ENCODE peak calls at places on chromosomes 7 and 10, in four cellular contexts. One of them, this sample, is unnamed.

GRCh38 chr10:70783056-70783684 is 2.0 kb downstream of the TBATA start:
- DNase-seq in brain pericyte: no peak
- DNase-seq in right cardiac atrium: no peak
- DNase-seq in activated naive CD8-positive, alpha-beta T cell treated with anti-CD3 and anti-CD28 coated beads for 36 hours: no peak
- DNase-seq in this sample: no peak

GRCh38 chr7:131105803-131106680 is 221.6 kb upstream of the MKLN1 start:
- DNase-seq in brain pericyte: no peak
- DNase-seq in right cardiac atrium: peak; percentile 93
- DNase-seq in activated naive CD8-positive, alpha-beta T cell treated with anti-CD3 and anti-CD28 coated beads for 36 hours: peak; percentile 89
- DNase-seq in this sample: peak; percentile 82

GRCh38 chr7:99422625-99423024 is 13.9 kb downstream of the BUD31 start:
- DNase-seq in brain pericyte: no peak
- DNase-seq in right cardiac atrium: peak; percentile 30
- DNase-seq in activated naive CD8-positive, alpha-beta T cell treated with anti-CD3 and anti-CD28 coated beads for 36 hours: no peak
- DNase-seq in this sample: no peak

GRCh38 chr7:134988161-134988560 is 1.9 kb downstream of the AGBL3 start:
- DNase-seq in brain pericyte: no peak
- DNase-seq in right cardiac atrium: no peak
- DNase-seq in activated naive CD8-positive, alpha-beta T cell treated with anti-CD3 and anti-CD28 coated beads for 36 hours: no peak
- DNase-seq in this sample: no peak

GRCh38 chr10:112852308-112852707 is 97.7 kb upstream of the TCF7L2 start:
- DNase-seq in brain pericyte: no peak
- DNase-seq in right cardiac atrium: no peak
- DNase-seq in activated naive CD8-positive, alpha-beta T cell treated with anti-CD3 and anti-CD28 coated beads for 36 hours: no peak
- DNase-seq in this sample: no peak

GRCh38 chr7:17090751-17091150 is 207.7 kb upstream of the AHR start:
- DNase-seq in brain pericyte: no peak
- DNase-seq in right cardiac atrium: no peak
- DNase-seq in activated naive CD8-positive, alpha-beta T cell treated with anti-CD3 and anti-CD28 coated beads for 36 hours: no peak
- DNase-seq in this sample: no peak

GRCh38 chr10:6140141-6140841 is 51.5 kb downstream of the RBM17 start:
- DNase-seq in brain pericyte: no peak
- DNase-seq in right cardiac atrium: no peak
- DNase-seq in activated naive CD8-positive, alpha-beta T cell treated with anti-CD3 and anti-CD28 coated beads for 36 hours: peak; percentile 44
- DNase-seq in this sample: no peak

GRCh38 chr7:156240532-156240931 is 400.0 kb upstream of the RNF32 start:
- DNase-seq in brain pericyte: no peak
- DNase-seq in right cardiac atrium: no peak
- DNase-seq in activated naive CD8-positive, alpha-beta T cell treated with anti-CD3 and anti-CD28 coated beads for 36 hours: no peak
- DNase-seq in this sample: peak; percentile 21

GRCh38 chr10:46553238-46554049 is 3.0 kb downstream of the GPRIN2 start:
- DNase-seq in brain pericyte: no peak
- DNase-seq in right cardiac atrium: peak; percentile 24
- DNase-seq in activated naive CD8-positive, alpha-beta T cell treated with anti-CD3 and anti-CD28 coated beads for 36 hours: no peak
- DNase-seq in this sample: peak; percentile 14

GRCh38 chr10:129848571-129849451 is 115.3 kb downstream of the EBF3 start:
- DNase-seq in brain pericyte: no peak
- DNase-seq in right cardiac atrium: no peak
- DNase-seq in activated naive CD8-positive, alpha-beta T cell treated with anti-CD3 and anti-CD28 coated beads for 36 hours: no peak
- DNase-seq in this sample: no peak

GRCh38 chr7:151539055-151539714 is 19.5 kb upstream of the RHEB start:
- DNase-seq in brain pericyte: no peak
- DNase-seq in right cardiac atrium: peak; percentile 82
- DNase-seq in activated naive CD8-positive, alpha-beta T cell treated with anti-CD3 and anti-CD28 coated beads for 36 hours: no peak
- DNase-seq in this sample: no peak

GRCh38 chr7:48390381-48391327 is 219.4 kb downstream of the ABCA13 start:
- DNase-seq in brain pericyte: no peak
- DNase-seq in right cardiac atrium: peak; percentile 53
- DNase-seq in activated naive CD8-positive, alpha-beta T cell treated with anti-CD3 and anti-CD28 coated beads for 36 hours: no peak
- DNase-seq in this sample: no peak

GRCh38 chr7:43198599-43199090 is 86.2 kb downstream of the HECW1 start:
- DNase-seq in brain pericyte: no peak
- DNase-seq in right cardiac atrium: no peak
- DNase-seq in activated naive CD8-positive, alpha-beta T cell treated with anti-CD3 and anti-CD28 coated beads for 36 hours: no peak
- DNase-seq in this sample: no peak

GRCh38 chr10:132632851-132633684 is 95.5 kb downstream of the INPP5A start:
- DNase-seq in brain pericyte: no peak
- DNase-seq in right cardiac atrium: no peak
- DNase-seq in activated naive CD8-positive, alpha-beta T cell treated with anti-CD3 and anti-CD28 coated beads for 36 hours: no peak
- DNase-seq in this sample: peak; percentile 12

GRCh38 chr10:28503114-28503513 is 29.8 kb upstream of the WAC start:
- DNase-seq in brain pericyte: no peak
- DNase-seq in right cardiac atrium: no peak
- DNase-seq in activated naive CD8-positive, alpha-beta T cell treated with anti-CD3 and anti-CD28 coated beads for 36 hours: no peak
- DNase-seq in this sample: no peak

GRCh38 chr10:75145590-75145989 is 34.1 kb downstream of the SAMD8 start:
- DNase-seq in brain pericyte: no peak
- DNase-seq in right cardiac atrium: no peak
- DNase-seq in activated naive CD8-positive, alpha-beta T cell treated with anti-CD3 and anti-CD28 coated beads for 36 hours: peak; percentile 22
- DNase-seq in this sample: no peak

GRCh38 chr10:76738991-76739390 is 898.6 kb downstream of the KCNMA1 start:
- DNase-seq in brain pericyte: no peak
- DNase-seq in right cardiac atrium: no peak
- DNase-seq in activated naive CD8-positive, alpha-beta T cell treated with anti-CD3 and anti-CD28 coated beads for 36 hours: no peak
- DNase-seq in this sample: no peak

GRCh38 chr10:99658622-99659030 is 683 bp upstream of the ENTPD7 start:
- DNase-seq in brain pericyte: no peak
- DNase-seq in right cardiac atrium: peak; percentile 74
- DNase-seq in activated naive CD8-positive, alpha-beta T cell treated with anti-CD3 and anti-CD28 coated beads for 36 hours: peak; percentile 56
- DNase-seq in this sample: peak; percentile 31

GRCh38 chr7:26696978-26697377 is 167.4 kb downstream of the SKAP2 start:
- DNase-seq in brain pericyte: no peak
- DNase-seq in right cardiac atrium: no peak
- DNase-seq in activated naive CD8-positive, alpha-beta T cell treated with anti-CD3 and anti-CD28 coated beads for 36 hours: no peak
- DNase-seq in this sample: no peak

GRCh38 chr7:32533313-32534024 is 38.2 kb downstream of the AVL9 start:
- DNase-seq in brain pericyte: no peak
- DNase-seq in right cardiac atrium: no peak
- DNase-seq in activated naive CD8-positive, alpha-beta T cell treated with anti-CD3 and anti-CD28 coated beads for 36 hours: no peak
- DNase-seq in this sample: no peak

GRCh38 chr7:148991536-148991935 is 36.8 kb downstream of the PDIA4 start:
- DNase-seq in brain pericyte: no peak
- DNase-seq in right cardiac atrium: no peak
- DNase-seq in activated naive CD8-positive, alpha-beta T cell treated with anti-CD3 and anti-CD28 coated beads for 36 hours: no peak
- DNase-seq in this sample: no peak

GRCh38 chr10:29446327-29446726 is 157.5 kb downstream of the LYZL1 start:
- DNase-seq in brain pericyte: no peak
- DNase-seq in right cardiac atrium: no peak
- DNase-seq in activated naive CD8-positive, alpha-beta T cell treated with anti-CD3 and anti-CD28 coated beads for 36 hours: no peak
- DNase-seq in this sample: no peak

GRCh38 chr7:95472521-95473160 is 13.1 kb upstream of the ASB4 start:
- DNase-seq in brain pericyte: no peak
- DNase-seq in right cardiac atrium: no peak
- DNase-seq in activated naive CD8-positive, alpha-beta T cell treated with anti-CD3 and anti-CD28 coated beads for 36 hours: no peak
- DNase-seq in this sample: no peak

GRCh38 chr7:95798401-95798930 is 26.1 kb downstream of the DYNC1I1 start:
- DNase-seq in brain pericyte: peak; percentile 64
- DNase-seq in right cardiac atrium: no peak
- DNase-seq in activated naive CD8-positive, alpha-beta T cell treated with anti-CD3 and anti-CD28 coated beads for 36 hours: no peak
- DNase-seq in this sample: no peak

GRCh38 chr10:17643339-17643754 is 604 bp upstream of the STAM start:
- DNase-seq in brain pericyte: no peak
- DNase-seq in right cardiac atrium: no peak
- DNase-seq in activated naive CD8-positive, alpha-beta T cell treated with anti-CD3 and anti-CD28 coated beads for 36 hours: no peak
- DNase-seq in this sample: peak; percentile 70

GRCh38 chr7:142960955-142961512 is 1.1 kb downstream of the KEL start:
- DNase-seq in brain pericyte: no peak
- DNase-seq in right cardiac atrium: no peak
- DNase-seq in activated naive CD8-positive, alpha-beta T cell treated with anti-CD3 and anti-CD28 coated beads for 36 hours: no peak
- DNase-seq in this sample: no peak

GRCh38 chr10:120573355-120573754 is 116.3 kb downstream of the PLPP4 start:
- DNase-seq in brain pericyte: no peak
- DNase-seq in right cardiac atrium: no peak
- DNase-seq in activated naive CD8-positive, alpha-beta T cell treated with anti-CD3 and anti-CD28 coated beads for 36 hours: no peak
- DNase-seq in this sample: no peak

GRCh38 chr10:97540669-97541500 is 31.7 kb upstream of the ANKRD2 start:
- DNase-seq in brain pericyte: no peak
- DNase-seq in right cardiac atrium: peak; percentile 76
- DNase-seq in activated naive CD8-positive, alpha-beta T cell treated with anti-CD3 and anti-CD28 coated beads for 36 hours: no peak
- DNase-seq in this sample: no peak

GRCh38 chr7:3480197-3480596 is 179.1 kb downstream of the SDK1 start:
- DNase-seq in brain pericyte: no peak
- DNase-seq in right cardiac atrium: no peak
- DNase-seq in activated naive CD8-positive, alpha-beta T cell treated with anti-CD3 and anti-CD28 coated beads for 36 hours: no peak
- DNase-seq in this sample: no peak

GRCh38 chr7:114889646-114890285 is 32.1 kb upstream of the MDFIC start:
- DNase-seq in brain pericyte: peak; percentile 85
- DNase-seq in right cardiac atrium: no peak
- DNase-seq in activated naive CD8-positive, alpha-beta T cell treated with anti-CD3 and anti-CD28 coated beads for 36 hours: peak; percentile 8
- DNase-seq in this sample: no peak

GRCh38 chr10:89085153-89085552 is 94.6 kb downstream of the FAS start:
- DNase-seq in brain pericyte: no peak
- DNase-seq in right cardiac atrium: no peak
- DNase-seq in activated naive CD8-positive, alpha-beta T cell treated with anti-CD3 and anti-CD28 coated beads for 36 hours: no peak
- DNase-seq in this sample: no peak

GRCh38 chr10:68087338-68088029 is 12.4 kb upstream of the HERC4 start:
- DNase-seq in brain pericyte: no peak
- DNase-seq in right cardiac atrium: no peak
- DNase-seq in activated naive CD8-positive, alpha-beta T cell treated with anti-CD3 and anti-CD28 coated beads for 36 hours: no peak
- DNase-seq in this sample: peak; percentile 36

GRCh38 chr10:67934331-67934730 is 49.9 kb downstream of the SIRT1 start:
- DNase-seq in brain pericyte: no peak
- DNase-seq in right cardiac atrium: no peak
- DNase-seq in activated naive CD8-positive, alpha-beta T cell treated with anti-CD3 and anti-CD28 coated beads for 36 hours: no peak
- DNase-seq in this sample: no peak

GRCh38 chr7:20249924-20250323 is 32.7 kb upstream of the MACC1 start:
- DNase-seq in brain pericyte: no peak
- DNase-seq in right cardiac atrium: no peak
- DNase-seq in activated naive CD8-positive, alpha-beta T cell treated with anti-CD3 and anti-CD28 coated beads for 36 hours: no peak
- DNase-seq in this sample: no peak

GRCh38 chr7:80807166-80807900 is 111.5 kb downstream of the SEMA3C start:
- DNase-seq in brain pericyte: no peak
- DNase-seq in right cardiac atrium: no peak
- DNase-seq in activated naive CD8-positive, alpha-beta T cell treated with anti-CD3 and anti-CD28 coated beads for 36 hours: no peak
- DNase-seq in this sample: no peak

GRCh38 chr7:75987805-75988630 is 6.4 kb downstream of the TMEM120A start:
- DNase-seq in brain pericyte: no peak
- DNase-seq in right cardiac atrium: no peak
- DNase-seq in activated naive CD8-positive, alpha-beta T cell treated with anti-CD3 and anti-CD28 coated beads for 36 hours: no peak
- DNase-seq in this sample: no peak

GRCh38 chr10:73017955-73018480 is 63.4 kb upstream of the PLA2G12B start:
- DNase-seq in brain pericyte: no peak
- DNase-seq in right cardiac atrium: peak; percentile 63
- DNase-seq in activated naive CD8-positive, alpha-beta T cell treated with anti-CD3 and anti-CD28 coated beads for 36 hours: no peak
- DNase-seq in this sample: peak; percentile 37

GRCh38 chr7:48087349-48087748 is 1.7 kb upstream of the UPP1 start:
- DNase-seq in brain pericyte: no peak
- DNase-seq in right cardiac atrium: no peak
- DNase-seq in activated naive CD8-positive, alpha-beta T cell treated with anti-CD3 and anti-CD28 coated beads for 36 hours: peak; percentile 26
- DNase-seq in this sample: no peak

GRCh38 chr7:94908204-94909022 is 1.0 kb downstream of the PPP1R9A start:
- DNase-seq in brain pericyte: no peak
- DNase-seq in right cardiac atrium: peak; percentile 68
- DNase-seq in activated naive CD8-positive, alpha-beta T cell treated with anti-CD3 and anti-CD28 coated beads for 36 hours: no peak
- DNase-seq in this sample: peak; percentile 19

GRCh38 chr10:118950190-118950658 is 79.3 kb upstream of the NANOS1 start:
- DNase-seq in brain pericyte: no peak
- DNase-seq in right cardiac atrium: no peak
- DNase-seq in activated naive CD8-positive, alpha-beta T cell treated with anti-CD3 and anti-CD28 coated beads for 36 hours: no peak
- DNase-seq in this sample: no peak

This sample was measured in left ventricle myocardium inferior.